ENCODE peak calls at places on chromosomes 12 and 14, in nine cellular contexts. U is 8988T; I is stimulated activated CD8-positive, alpha-beta memory T cell treated with anti-CD3 and anti-CD28 coated beads, Interleukin-2, amount 100 ng/mL, for 1 hour; V is HepG2; T is NCI-H2171; Z is left ventricle myocardium inferior; O is SW480; D is T-helper 9 cell; N is H7. B is an unnamed sample.

GRCh38 chr14:60650382-60650961 is 1.2 kb upstream of the SIX1 start:
- DNase-seq in T (no peak), O (peak), I (no peak), V (no peak), D (no peak), U (no peak), Z (no peak), N (peak), B (no peak)

GRCh38 chr12:123115409-123116111 is 35.3 kb downstream of the PITPNM2 start:
- DNase-seq in D (no peak), V (no peak), T (no peak), U (no peak), N (no peak), O (no peak), Z (peak), I (no peak), B (no peak)

GRCh38 chr14:105294142-105294597 is 6.6 kb downstream of the BRF1 start:
- DNase-seq in D (peak), U (no peak), Z (peak), N (peak), O (no peak), T (peak), I (peak), V (no peak), B (peak)

GRCh38 chr12:131112690-131113290 is 159.1 kb downstream of the ADGRD1 start:
- DNase-seq in O (peak), D (no peak), Z (no peak), T (no peak), I (no peak), N (no peak), V (no peak), U (no peak), B (no peak)

GRCh38 chr12:3735432-3735831 is 17.5 kb downstream of the CRACR2A start:
- DNase-seq in Z (no peak), T (no peak), I (no peak), U (no peak), V (no peak), D (no peak), O (no peak), N (no peak), B (no peak)

GRCh38 chr14:100103261-100104005 is 38.2 kb downstream of the EVL start:
- DNase-seq in Z (peak), N (no peak), O (no peak), V (no peak), T (no peak), D (no peak), U (no peak), I (no peak), B (no peak)

GRCh38 chr14:22886500-22887259 is 3.7 kb downstream of the REM2 start:
- DNase-seq in U (no peak), T (peak), O (peak), V (no peak), Z (peak), I (peak), N (peak), D (peak), B (peak)

GRCh38 chr14:105411017-105411941 is 8.3 kb upstream of the MTA1 start:
- DNase-seq in O (peak), U (peak), V (no peak), N (peak), D (peak), T (peak), I (no peak), Z (peak), B (peak)

B was measured in pancreas.